ENCODE peak calls at places on chromosomes 3 and 15, in ten cellular contexts. One of them, this sample, is unnamed.
A peak's percentile ranks its signal among the peaks of the same experiment; 100 is the strongest.

GRCh38 chr3:125160911-125161371 is 51.6 kb downstream of the SLC12A8 start:
- DNase-seq in ELR: no peak
- DNase-seq in stimulated activated naive CD4-positive, alpha-beta T cell: no peak
- DNase-seq in brain microvascular endothelial cell: no peak
- DNase-seq in NCI-H82: no peak
- DNase-seq in uterus: no peak
- DNase-seq in activated T-cell treated with anti-CD3 and anti-CD28 coated beads for 24 hours: no peak
- DNase-seq in tibial artery: no peak
- DNase-seq in T-cell: no peak
- DNase-seq in mesendoderm: no peak
- DNase-seq in this sample: no peak

GRCh38 chr3:129315386-129315991 is 36.8 kb downstream of the HMCES start:
- DNase-seq in activated T-cell treated with anti-CD3 and anti-CD28 coated beads for 24 hours: peak; percentile 20
- DNase-seq in T-cell: peak; percentile 19
- DNase-seq in stimulated activated naive CD4-positive, alpha-beta T cell: peak; percentile 43
- DNase-seq in tibial artery: peak; percentile 79
- DNase-seq in ELR: peak; percentile 53
- DNase-seq in brain microvascular endothelial cell: no peak
- DNase-seq in mesendoderm: peak; percentile 42
- DNase-seq in uterus: peak; percentile 53
- DNase-seq in NCI-H82: peak; percentile 56
- DNase-seq in this sample: peak; percentile 12

GRCh38 chr15:98727115-98728040 is 79.0 kb downstream of the IGF1R start:
- DNase-seq in T-cell: no peak
- DNase-seq in tibial artery: peak; percentile 95
- DNase-seq in mesendoderm: peak; percentile 98
- DNase-seq in NCI-H82: no peak
- DNase-seq in brain microvascular endothelial cell: peak; percentile 95
- DNase-seq in stimulated activated naive CD4-positive, alpha-beta T cell: no peak
- DNase-seq in uterus: peak; percentile 87
- DNase-seq in activated T-cell treated with anti-CD3 and anti-CD28 coated beads for 24 hours: no peak
- DNase-seq in ELR: peak; percentile 96
- DNase-seq in this sample: no peak

GRCh38 chr15:65182538-65182937 is 2.6 kb downstream of the CLPX start:
- DNase-seq in brain microvascular endothelial cell: no peak
- DNase-seq in activated T-cell treated with anti-CD3 and anti-CD28 coated beads for 24 hours: no peak
- DNase-seq in uterus: no peak
- DNase-seq in stimulated activated naive CD4-positive, alpha-beta T cell: no peak
- DNase-seq in mesendoderm: no peak
- DNase-seq in tibial artery: no peak
- DNase-seq in T-cell: no peak
- DNase-seq in NCI-H82: no peak
- DNase-seq in ELR: no peak
- DNase-seq in this sample: no peak

GRCh38 chr3:11545186-11545851 is 98.4 kb downstream of the VGLL4 start:
- DNase-seq in uterus: peak; percentile 39
- DNase-seq in ELR: no peak
- DNase-seq in activated T-cell treated with anti-CD3 and anti-CD28 coated beads for 24 hours: no peak
- DNase-seq in tibial artery: peak; percentile 65
- DNase-seq in brain microvascular endothelial cell: no peak
- DNase-seq in T-cell: no peak
- DNase-seq in NCI-H82: peak; percentile 10
- DNase-seq in stimulated activated naive CD4-positive, alpha-beta T cell: no peak
- DNase-seq in mesendoderm: peak; percentile 56
- DNase-seq in this sample: no peak

GRCh38 chr3:877001-877400 is 215.8 kb upstream of the CNTN6 start:
- DNase-seq in mesendoderm: no peak
- DNase-seq in uterus: no peak
- DNase-seq in tibial artery: no peak
- DNase-seq in brain microvascular endothelial cell: peak; percentile 36
- DNase-seq in ELR: no peak
- DNase-seq in stimulated activated naive CD4-positive, alpha-beta T cell: no peak
- DNase-seq in NCI-H82: no peak
- DNase-seq in T-cell: no peak
- DNase-seq in activated T-cell treated with anti-CD3 and anti-CD28 coated beads for 24 hours: no peak
- DNase-seq in this sample: no peak

GRCh38 chr3:168090306-168091085 is 5.2 kb downstream of the GOLIM4 start:
- DNase-seq in NCI-H82: no peak
- DNase-seq in uterus: no peak
- DNase-seq in stimulated activated naive CD4-positive, alpha-beta T cell: no peak
- DNase-seq in tibial artery: no peak
- DNase-seq in activated T-cell treated with anti-CD3 and anti-CD28 coated beads for 24 hours: no peak
- DNase-seq in ELR: no peak
- DNase-seq in brain microvascular endothelial cell: no peak
- DNase-seq in T-cell: no peak
- DNase-seq in mesendoderm: no peak
- DNase-seq in this sample: no peak

GRCh38 chr3:13544293-13544831 is 4.6 kb upstream of the FBLN2 start:
- DNase-seq in tibial artery: no peak
- DNase-seq in uterus: no peak
- DNase-seq in T-cell: peak; percentile 51
- DNase-seq in ELR: peak; percentile 95
- DNase-seq in stimulated activated naive CD4-positive, alpha-beta T cell: peak; percentile 34
- DNase-seq in activated T-cell treated with anti-CD3 and anti-CD28 coated beads for 24 hours: peak; percentile 41
- DNase-seq in NCI-H82: no peak
- DNase-seq in brain microvascular endothelial cell: peak; percentile 87
- DNase-seq in mesendoderm: no peak
- DNase-seq in this sample: no peak

GRCh38 chr15:69729167-69729748 is 276.6 kb downstream of the RPLP1 start:
- DNase-seq in T-cell: peak; percentile 32
- DNase-seq in stimulated activated naive CD4-positive, alpha-beta T cell: peak; percentile 55
- DNase-seq in tibial artery: no peak
- DNase-seq in ELR: peak; percentile 38
- DNase-seq in mesendoderm: peak; percentile 40
- DNase-seq in NCI-H82: peak; percentile 65
- DNase-seq in activated T-cell treated with anti-CD3 and anti-CD28 coated beads for 24 hours: peak; percentile 63
- DNase-seq in uterus: no peak
- DNase-seq in brain microvascular endothelial cell: peak; percentile 25
- DNase-seq in this sample: peak; percentile 69

GRCh38 chr15:28184166-28184565 is 85.1 kb upstream of the OCA2 start:
- DNase-seq in stimulated activated naive CD4-positive, alpha-beta T cell: no peak
- DNase-seq in brain microvascular endothelial cell: no peak
- DNase-seq in mesendoderm: no peak
- DNase-seq in T-cell: no peak
- DNase-seq in uterus: no peak
- DNase-seq in activated T-cell treated with anti-CD3 and anti-CD28 coated beads for 24 hours: no peak
- DNase-seq in NCI-H82: no peak
- DNase-seq in tibial artery: no peak
- DNase-seq in ELR: peak; percentile 6
- DNase-seq in this sample: no peak

GRCh38 chr3:48467473-48468267 is 21.1 kb downstream of the ATRIP start:
- DNase-seq in uterus: no peak
- DNase-seq in T-cell: no peak
- DNase-seq in mesendoderm: no peak
- DNase-seq in ELR: no peak
- DNase-seq in activated T-cell treated with anti-CD3 and anti-CD28 coated beads for 24 hours: no peak
- DNase-seq in stimulated activated naive CD4-positive, alpha-beta T cell: no peak
- DNase-seq in NCI-H82: no peak
- DNase-seq in tibial artery: no peak
- DNase-seq in brain microvascular endothelial cell: no peak
- DNase-seq in this sample: no peak

GRCh38 chr3:79983063-79983561 is 215.3 kb upstream of the ROBO1 start:
- DNase-seq in uterus: no peak
- DNase-seq in brain microvascular endothelial cell: no peak
- DNase-seq in tibial artery: no peak
- DNase-seq in activated T-cell treated with anti-CD3 and anti-CD28 coated beads for 24 hours: no peak
- DNase-seq in stimulated activated naive CD4-positive, alpha-beta T cell: no peak
- DNase-seq in NCI-H82: no peak
- DNase-seq in mesendoderm: no peak
- DNase-seq in ELR: no peak
- DNase-seq in T-cell: no peak
- DNase-seq in this sample: no peak

GRCh38 chr15:84591815-84592214 is 9.0 kb upstream of the ZSCAN2 start:
- DNase-seq in NCI-H82: no peak
- DNase-seq in brain microvascular endothelial cell: no peak
- DNase-seq in mesendoderm: no peak
- DNase-seq in uterus: no peak
- DNase-seq in T-cell: no peak
- DNase-seq in tibial artery: no peak
- DNase-seq in ELR: no peak
- DNase-seq in activated T-cell treated with anti-CD3 and anti-CD28 coated beads for 24 hours: no peak
- DNase-seq in stimulated activated naive CD4-positive, alpha-beta T cell: no peak
- DNase-seq in this sample: no peak

GRCh38 chr3:188365978-188366698 is 212.2 kb downstream of the LPP start:
- DNase-seq in stimulated activated naive CD4-positive, alpha-beta T cell: no peak
- DNase-seq in activated T-cell treated with anti-CD3 and anti-CD28 coated beads for 24 hours: no peak
- DNase-seq in T-cell: no peak
- DNase-seq in brain microvascular endothelial cell: no peak
- DNase-seq in tibial artery: no peak
- DNase-seq in ELR: no peak
- DNase-seq in uterus: no peak
- DNase-seq in mesendoderm: no peak
- DNase-seq in NCI-H82: no peak
- DNase-seq in this sample: no peak

GRCh38 chr3:119624002-119624401 is 26.3 kb downstream of the PLA1A start:
- DNase-seq in ELR: no peak
- DNase-seq in brain microvascular endothelial cell: no peak
- DNase-seq in tibial artery: no peak
- DNase-seq in activated T-cell treated with anti-CD3 and anti-CD28 coated beads for 24 hours: no peak
- DNase-seq in T-cell: no peak
- DNase-seq in mesendoderm: no peak
- DNase-seq in stimulated activated naive CD4-positive, alpha-beta T cell: no peak
- DNase-seq in uterus: no peak
- DNase-seq in NCI-H82: no peak
- DNase-seq in this sample: no peak